ENCODE peak calls at places on chromosomes 12 and 14, in four cellular contexts. One of them, this sample, is unnamed. For H3K4me1, the result is how much of the 10 kb centered on the place peaks cover.

GRCh38 chr12:62933220-62933870 is 1.6 kb downstream of the PPM1H start:
- DNase-seq in left ventricle myocardium inferior: peak
- DNase-seq in mucosa of descending colon: no peak
- DNase-seq in thoracic aorta: no peak
- DNase-seq in this sample: no peak

GRCh38 chr12:118979763-118980406 is 1.5 kb upstream of the SRRM4 start:
- DNase-seq in left ventricle myocardium inferior: no peak
- DNase-seq in mucosa of descending colon: no peak
- DNase-seq in thoracic aorta: no peak
- DNase-seq in this sample: peak

GRCh38 chr14:32405856-32406255 is 76.8 kb downstream of the AKAP6 start:
- DNase-seq in left ventricle myocardium inferior: no peak
- DNase-seq in mucosa of descending colon: no peak
- DNase-seq in thoracic aorta: no peak
- DNase-seq in this sample: no peak

GRCh38 chr12:22406622-22407021 is 72.1 kb upstream of the ST8SIA1 start:
- DNase-seq in left ventricle myocardium inferior: no peak
- DNase-seq in mucosa of descending colon: no peak
- DNase-seq in thoracic aorta: no peak
- DNase-seq in this sample: peak

GRCh38 chr12:68439368-68440045 is 107.3 kb upstream of the MDM1 start:
- DNase-seq in left ventricle myocardium inferior: no peak
- DNase-seq in mucosa of descending colon: no peak
- DNase-seq in thoracic aorta: no peak
- DNase-seq in this sample: peak

GRCh38 chr12:40436564-40436963 is 211.8 kb downstream of the LRRK2 start:
- DNase-seq in left ventricle myocardium inferior: no peak
- DNase-seq in mucosa of descending colon: no peak
- DNase-seq in thoracic aorta: no peak
- DNase-seq in this sample: no peak

GRCh38 chr14:77099425-77100167 is 1.5 kb downstream of the CIPC start:
- DNase-seq in left ventricle myocardium inferior: no peak
- DNase-seq in mucosa of descending colon: no peak
- DNase-seq in thoracic aorta: no peak
- DNase-seq in this sample: peak

GRCh38 chr14:49907186-49907585 is 14.3 kb downstream of the ARF6 start:
- DNase-seq in left ventricle myocardium inferior: no peak
- DNase-seq in mucosa of descending colon: no peak
- DNase-seq in thoracic aorta: no peak
- DNase-seq in this sample: no peak

GRCh38 chr12:105233045-105233905 is 2.7 kb downstream of the APPL2 start:
- DNase-seq in left ventricle myocardium inferior: no peak
- DNase-seq in mucosa of descending colon: no peak
- DNase-seq in thoracic aorta: no peak
- DNase-seq in this sample: peak
- H3K4me3 ChIP-seq in left ventricle myocardium inferior: peak
- H3K4me3 ChIP-seq in mucosa of descending colon: no peak
- H3K4me3 ChIP-seq in thoracic aorta: peak
- H3K4me3 ChIP-seq in this sample: peak

GRCh38 chr14:73238941-73239340 is 1.6 kb downstream of the PAPLN start:
- DNase-seq in left ventricle myocardium inferior: no peak
- DNase-seq in mucosa of descending colon: peak
- DNase-seq in thoracic aorta: no peak
- DNase-seq in this sample: no peak
- H3K4me1 ChIP-seq in left ventricle myocardium inferior: under half
- H3K4me1 ChIP-seq in mucosa of descending colon: under half
- H3K4me1 ChIP-seq in thoracic aorta: under half
- H3K4me1 ChIP-seq in this sample: under half

GRCh38 chr12:129903956-129904769 is at the start of gene TMEM132D:
- DNase-seq in left ventricle myocardium inferior: no peak
- DNase-seq in mucosa of descending colon: no peak
- DNase-seq in thoracic aorta: no peak
- DNase-seq in this sample: no peak
- H3K4me3 ChIP-seq in left ventricle myocardium inferior: no peak
- H3K4me3 ChIP-seq in mucosa of descending colon: no peak
- H3K4me3 ChIP-seq in thoracic aorta: no peak
- H3K4me3 ChIP-seq in this sample: no peak

GRCh38 chr12:104493504-104493903 is 36.8 kb downstream of the CHST11 start:
- DNase-seq in left ventricle myocardium inferior: no peak
- DNase-seq in mucosa of descending colon: no peak
- DNase-seq in thoracic aorta: no peak
- DNase-seq in this sample: peak

GRCh38 chr12:104494816-104495158 is 38.0 kb downstream of the CHST11 start:
- DNase-seq in left ventricle myocardium inferior: no peak
- DNase-seq in mucosa of descending colon: no peak
- DNase-seq in thoracic aorta: no peak
- DNase-seq in this sample: peak

GRCh38 chr12:104495786-104496185 is 39.0 kb downstream of the CHST11 start:
- DNase-seq in left ventricle myocardium inferior: no peak
- DNase-seq in mucosa of descending colon: no peak
- DNase-seq in thoracic aorta: no peak
- DNase-seq in this sample: peak

GRCh38 chr12:104496336-104496735 is 39.6 kb downstream of the CHST11 start:
- DNase-seq in left ventricle myocardium inferior: no peak
- DNase-seq in mucosa of descending colon: no peak
- DNase-seq in thoracic aorta: no peak
- DNase-seq in this sample: no peak

GRCh38 chr12:104494137-104494815 is 37.5 kb downstream of the CHST11 start:
- DNase-seq in left ventricle myocardium inferior: no peak
- DNase-seq in mucosa of descending colon: no peak
- DNase-seq in thoracic aorta: peak
- DNase-seq in this sample: peak
- H3K4me1 ChIP-seq in left ventricle myocardium inferior: under half
- H3K4me1 ChIP-seq in mucosa of descending colon: under half
- H3K4me1 ChIP-seq in thoracic aorta: under half
- H3K4me1 ChIP-seq in this sample: under half

DNA sequence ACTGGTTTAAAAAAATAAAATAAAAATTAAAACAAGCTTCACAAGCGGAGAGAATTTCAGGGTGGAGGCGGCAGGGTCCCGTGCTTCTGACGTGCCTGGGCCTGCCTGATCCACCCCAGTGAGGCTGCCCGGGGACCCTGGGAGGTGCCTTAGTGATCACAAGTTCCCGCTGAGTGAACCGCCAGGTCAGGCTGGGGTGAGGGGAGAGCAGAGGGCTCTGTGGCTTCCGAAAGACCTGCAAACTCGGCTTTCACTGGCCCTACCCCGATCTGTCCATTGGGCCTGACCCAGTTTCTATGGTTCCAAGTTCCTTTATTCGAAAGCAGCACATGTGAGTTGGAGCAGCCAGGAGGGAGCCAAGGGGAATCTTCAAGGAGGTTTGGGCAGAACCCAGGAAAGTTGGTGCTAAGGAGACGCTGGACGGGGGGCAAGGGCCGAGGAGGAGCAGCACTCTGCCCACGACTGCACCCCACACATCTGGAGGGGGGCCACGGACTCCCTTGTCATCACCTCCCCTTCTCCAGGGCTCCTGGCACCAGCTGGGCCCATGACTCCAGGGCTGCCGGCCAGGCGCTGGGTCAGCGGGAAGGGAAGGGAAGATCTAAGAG is 12.9 kb downstream of the MMP14 start:
- DNase-seq in left ventricle myocardium inferior: peak
- DNase-seq in mucosa of descending colon: peak
- DNase-seq in thoracic aorta: peak
- DNase-seq in this sample: peak
- H3K4me3 ChIP-seq in left ventricle myocardium inferior: peak
- H3K4me3 ChIP-seq in mucosa of descending colon: no peak
- H3K4me3 ChIP-seq in thoracic aorta: peak
- H3K4me3 ChIP-seq in this sample: peak

DNA sequence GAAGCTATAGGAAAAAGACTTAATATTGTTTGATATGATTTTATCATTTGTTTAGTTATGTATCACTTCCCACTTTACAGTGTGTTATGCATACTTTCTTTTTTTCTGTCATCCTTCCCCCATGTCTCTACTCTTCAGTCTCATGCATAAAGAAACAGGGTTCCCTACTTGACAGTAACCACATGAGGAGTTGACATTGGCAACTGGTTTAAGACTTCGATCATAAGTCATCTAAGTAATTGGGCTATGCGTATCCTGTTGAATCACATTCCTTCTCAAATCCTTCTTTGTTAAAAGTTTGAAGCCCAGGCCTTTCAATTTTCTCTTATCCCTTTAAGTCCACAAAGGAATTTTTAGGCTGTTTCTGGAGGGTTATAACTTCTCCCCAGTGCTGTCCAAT is 358.7 kb downstream of the RAD51B start:
- DNase-seq in left ventricle myocardium inferior: no peak
- DNase-seq in mucosa of descending colon: no peak
- DNase-seq in thoracic aorta: no peak
- DNase-seq in this sample: no peak
- H3K4me1 ChIP-seq in left ventricle myocardium inferior: under half
- H3K4me1 ChIP-seq in mucosa of descending colon: under half
- H3K4me1 ChIP-seq in thoracic aorta: under half
- H3K4me1 ChIP-seq in this sample: under half

GRCh38 chr12:5478081-5478706 is 46.3 kb downstream of the NTF3 start:
- DNase-seq in left ventricle myocardium inferior: no peak
- DNase-seq in mucosa of descending colon: no peak
- DNase-seq in thoracic aorta: no peak
- DNase-seq in this sample: no peak
- H3K4me3 ChIP-seq in left ventricle myocardium inferior: no peak
- H3K4me3 ChIP-seq in mucosa of descending colon: no peak
- H3K4me3 ChIP-seq in thoracic aorta: no peak
- H3K4me3 ChIP-seq in this sample: no peak

DNA sequence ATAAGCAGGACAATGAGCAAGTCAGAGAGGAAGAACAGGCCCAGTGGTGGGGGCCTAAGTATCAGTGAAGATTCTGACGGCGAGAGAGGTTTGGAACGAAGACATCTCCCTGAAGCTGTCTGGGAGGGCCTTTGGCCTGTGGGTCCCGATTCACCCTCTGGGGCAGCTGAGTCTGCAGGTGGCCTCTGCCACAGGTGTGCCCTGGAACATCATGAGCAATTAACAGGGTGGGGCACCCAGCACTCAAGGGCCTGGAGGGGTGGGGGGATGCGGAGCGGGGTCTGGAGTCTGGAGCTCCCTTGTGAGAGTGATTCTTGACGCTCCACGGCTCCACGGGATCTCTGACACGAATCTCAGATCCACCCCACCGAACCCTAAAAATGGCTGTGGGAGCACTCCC is 8.3 kb downstream of the ITPK1 start:
- DNase-seq in left ventricle myocardium inferior: no peak
- DNase-seq in mucosa of descending colon: no peak
- DNase-seq in thoracic aorta: no peak
- DNase-seq in this sample: no peak
- H3K4me1 ChIP-seq in left ventricle myocardium inferior: half or more
- H3K4me1 ChIP-seq in mucosa of descending colon: under half
- H3K4me1 ChIP-seq in thoracic aorta: under half
- H3K4me1 ChIP-seq in this sample: under half

GRCh38 chr12:123787466-123787865 is 25.4 kb downstream of the DNAH10 start:
- DNase-seq in left ventricle myocardium inferior: no peak
- DNase-seq in mucosa of descending colon: no peak
- DNase-seq in thoracic aorta: no peak
- DNase-seq in this sample: no peak
- H3K4me3 ChIP-seq in left ventricle myocardium inferior: no peak
- H3K4me3 ChIP-seq in mucosa of descending colon: no peak
- H3K4me3 ChIP-seq in thoracic aorta: no peak
- H3K4me3 ChIP-seq in this sample: no peak

This sample was measured in GM23248.